ENCODE peak calls at places on chromosomes 1 and 21, in nine cellular contexts. Y is uterus, G is IMR-90, Z is heart left ventricle, O is body of pancreas, R is tibial nerve, U is adrenal gland, S is GM12878, L is testis. K is an unnamed sample.

GRCh38 chr1:176193023-176193422 is 14.1 kb downstream of the COP1 start:
- DNase-seq in R (no peak), G (no peak), Z (no peak), S (peak), L (no peak), U (no peak), Y (no peak), O (no peak), K (no peak)

GRCh38 chr1:158025576-158026230 is 32.3 kb downstream of the KIRREL1 start:
- DNase-seq in Y (no peak), L (no peak), O (no peak), R (no peak), S (no peak), U (no peak), Z (no peak), G (no peak), K (no peak)

GRCh38 chr1:185338719-185339622 is 21.9 kb upstream of the IVNS1ABP start:
- DNase-seq in U (peak), L (no peak), Y (no peak), S (peak), G (no peak), O (no peak), Z (peak), R (no peak), K (no peak)

GRCh38 chr1:66553846-66554245 is 19.9 kb downstream of the SGIP1 start:
- DNase-seq in G (peak), U (no peak), Y (no peak), R (no peak), Z (no peak), L (peak), S (no peak), O (no peak), K (no peak)

GRCh38 chr1:59178339-59178744 is 118.6 kb upstream of the FGGY start:
- DNase-seq in R (no peak), Y (peak), G (peak), U (peak), S (no peak), Z (peak), L (peak), O (peak), K (no peak)

GRCh38 chr1:94061513-94062443 is 59.2 kb downstream of the ABCA4 start:
- DNase-seq in Y (peak), S (no peak), Z (peak), O (peak), L (peak), U (peak), R (peak), G (peak), K (peak)

GRCh38 chr1:222790520-222790919 is 24.3 kb upstream of the DISP1 start:
- DNase-seq in Z (no peak), U (no peak), Y (no peak), S (no peak), G (no peak), O (no peak), L (no peak), R (no peak), K (no peak)

GRCh38 chr1:4494558-4494957 is 159.9 kb upstream of the AJAP1 start:
- DNase-seq in Y (no peak), O (peak), Z (no peak), S (no peak), U (no peak), G (no peak), R (no peak), L (no peak), K (no peak)

GRCh38 chr1:207839083-207839413 is 71.9 kb downstream of the CD34 start:
- DNase-seq in G (no peak), Y (no peak), O (no peak), R (no peak), Z (no peak), S (no peak), L (no peak), U (no peak), K (no peak)

GRCh38 chr1:216306830-216307229 is 116.4 kb downstream of the USH2A start:
- DNase-seq in S (no peak), R (no peak), U (no peak), Z (no peak), O (no peak), G (no peak), Y (no peak), L (no peak), K (no peak)

GRCh38 chr1:110383311-110383990 is 7.4 kb downstream of the SLC16A4 start:
- DNase-seq in G (no peak), O (no peak), Y (no peak), U (no peak), S (no peak), L (no peak), R (no peak), Z (no peak), K (peak)

GRCh38 chr1:64861611-64862010 is 104.7 kb downstream of the JAK1 start:
- DNase-seq in L (peak), R (no peak), Y (no peak), Z (no peak), G (peak), S (no peak), U (peak), O (no peak), K (peak)

GRCh38 chr21:45513741-45514310 is 28.4 kb downstream of the SLC19A1 start:
- DNase-seq in Y (no peak), G (no peak), U (no peak), L (no peak), S (no peak), R (no peak), Z (no peak), O (no peak), K (no peak)

GRCh38 chr1:166538646-166539045 is 300.6 kb upstream of the POGK start:
- DNase-seq in L (no peak), R (no peak), Y (no peak), S (no peak), O (no peak), U (no peak), Z (no peak), G (no peak), K (no peak)

GRCh38 chr1:64948216-64948615 is 18.1 kb downstream of the JAK1 start:
- DNase-seq in O (no peak), Y (no peak), U (no peak), Z (no peak), R (no peak), S (no peak), G (no peak), L (no peak), K (no peak)

GRCh38 chr1:116488052-116488451 is 82.8 kb downstream of the CD58 start:
- DNase-seq in R (no peak), G (no peak), Z (no peak), S (no peak), Y (no peak), L (no peak), O (no peak), U (no peak), K (no peak)

GRCh38 chr1:116460261-116460660 is 87.2 kb downstream of the ATP1A1 start:
- DNase-seq in G (no peak), Z (no peak), L (no peak), R (no peak), O (no peak), S (no peak), U (no peak), Y (no peak), K (no peak)

GRCh38 chr1:51058863-51059262 is 43.2 kb upstream of the C1orf185 start:
- DNase-seq in G (peak), Z (no peak), R (no peak), Y (no peak), U (no peak), S (peak), L (no peak), O (no peak), K (peak)

GRCh38 chr1:211133841-211134669 is at the start of gene KCNH1:
- DNase-seq in G (peak), R (peak), O (peak), Y (peak), S (peak), U (peak), L (peak), Z (peak), K (peak)

GRCh38 chr1:201608635-201609395 is 69.9 kb downstream of the NAV1 start:
- DNase-seq in Z (no peak), R (no peak), S (no peak), G (peak), U (no peak), O (no peak), Y (no peak), L (peak), K (no peak)

GRCh38 chr1:1889847-1890505 is 911 bp downstream of the GNB1 start:
- DNase-seq in R (no peak), G (peak), Z (peak), Y (no peak), S (no peak), U (peak), O (no peak), L (peak), K (peak)

GRCh38 chr1:36492491-36492890 is 9.8 kb upstream of the CSF3R start:
- DNase-seq in Y (no peak), Z (no peak), S (no peak), O (no peak), U (no peak), L (no peak), G (no peak), R (no peak), K (peak)

GRCh38 chr1:213820362-213821149 is 167.2 kb upstream of the PROX1 start:
- DNase-seq in Z (no peak), O (peak), G (no peak), S (no peak), U (no peak), R (no peak), Y (no peak), L (no peak), K (no peak)

GRCh38 chr1:174077755-174078490 is 55.8 kb upstream of the RC3H1 start:
- DNase-seq in L (peak), O (no peak), Z (no peak), S (no peak), U (no peak), R (no peak), Y (no peak), G (no peak), K (no peak)

GRCh38 chr1:171257207-171258052 is 9.1 kb downstream of the FMO1 start:
- DNase-seq in U (peak), O (peak), S (no peak), Z (no peak), G (no peak), Y (peak), R (peak), L (peak), K (peak)

GRCh38 chr1:220255204-220255603 is 17.0 kb downstream of the RAB3GAP2 start:
- DNase-seq in R (no peak), U (no peak), Z (no peak), O (no peak), G (no peak), S (no peak), L (no peak), Y (no peak), K (no peak)

GRCh38 chr1:99481391-99481996 is 164.4 kb upstream of the PALMD start:
- DNase-seq in Z (no peak), O (peak), G (peak), Y (peak), R (no peak), L (peak), S (no peak), U (peak), K (peak)

GRCh38 chr1:2322593-2323295 is 68.6 kb downstream of the MORN1 start:
- DNase-seq in S (no peak), Z (no peak), L (no peak), U (no peak), O (peak), R (no peak), G (no peak), Y (peak), K (no peak)

GRCh38 chr21:42892931-42893660 is at the start of gene NDUFV3:
- DNase-seq in G (peak), O (peak), S (peak), Z (peak), L (peak), U (peak), Y (peak), R (peak), K (peak)
- TF ChIP-seq POLR2A in G (peak), O (peak), S (peak), Z (peak), L (peak), U (peak), Y (peak), R (peak), K (peak)

DNA sequence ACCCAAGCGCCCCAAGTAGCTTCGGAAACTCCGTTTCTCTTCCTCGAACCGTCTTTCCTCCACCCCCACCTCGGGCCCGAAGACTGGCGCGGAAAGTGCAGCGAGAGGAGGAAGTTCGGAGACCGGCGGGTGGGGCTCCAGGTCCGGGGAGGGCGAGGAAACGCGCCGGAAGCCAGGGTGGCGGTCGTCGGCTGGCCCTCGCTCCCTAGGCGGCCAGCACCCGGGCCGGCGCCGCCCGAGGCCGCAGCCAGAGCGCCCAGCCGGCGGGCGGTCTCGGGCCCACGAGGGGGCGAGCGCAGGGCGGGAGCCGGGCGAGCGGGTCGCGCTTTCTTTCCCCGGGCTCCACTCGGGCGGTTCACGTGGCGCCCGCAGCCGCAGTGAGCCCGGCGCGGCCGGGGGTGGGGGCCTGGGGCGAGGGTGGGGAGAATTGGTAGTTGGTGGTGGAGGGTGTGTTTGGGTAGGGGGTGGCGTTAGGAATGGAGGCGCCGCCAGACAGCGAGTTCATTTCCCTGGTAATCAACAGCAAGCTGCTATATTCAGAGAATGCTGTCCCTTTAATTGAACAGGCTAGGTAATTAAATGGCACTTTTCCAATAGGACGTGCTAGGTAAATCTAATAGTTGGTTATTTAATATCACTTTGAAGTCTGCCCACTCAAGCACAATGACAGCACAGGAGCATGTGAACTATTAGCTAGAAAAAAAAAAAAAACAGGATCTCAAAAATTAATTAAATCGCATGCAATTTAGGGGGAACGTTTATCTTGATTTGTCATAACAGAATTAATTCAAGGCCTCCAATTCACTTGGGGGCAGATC is 6.7 kb downstream of the LMO4 start:
- DNase-seq in Z (peak), O (peak), R (peak), G (peak), Y (peak), L (peak), S (no peak), U (peak), K (peak)
- TF ChIP-seq POLR2A in Z (no peak), O (peak), R (no peak), G (no peak), Y (no peak), L (no peak), S (peak), U (no peak), K (no peak)

DNA sequence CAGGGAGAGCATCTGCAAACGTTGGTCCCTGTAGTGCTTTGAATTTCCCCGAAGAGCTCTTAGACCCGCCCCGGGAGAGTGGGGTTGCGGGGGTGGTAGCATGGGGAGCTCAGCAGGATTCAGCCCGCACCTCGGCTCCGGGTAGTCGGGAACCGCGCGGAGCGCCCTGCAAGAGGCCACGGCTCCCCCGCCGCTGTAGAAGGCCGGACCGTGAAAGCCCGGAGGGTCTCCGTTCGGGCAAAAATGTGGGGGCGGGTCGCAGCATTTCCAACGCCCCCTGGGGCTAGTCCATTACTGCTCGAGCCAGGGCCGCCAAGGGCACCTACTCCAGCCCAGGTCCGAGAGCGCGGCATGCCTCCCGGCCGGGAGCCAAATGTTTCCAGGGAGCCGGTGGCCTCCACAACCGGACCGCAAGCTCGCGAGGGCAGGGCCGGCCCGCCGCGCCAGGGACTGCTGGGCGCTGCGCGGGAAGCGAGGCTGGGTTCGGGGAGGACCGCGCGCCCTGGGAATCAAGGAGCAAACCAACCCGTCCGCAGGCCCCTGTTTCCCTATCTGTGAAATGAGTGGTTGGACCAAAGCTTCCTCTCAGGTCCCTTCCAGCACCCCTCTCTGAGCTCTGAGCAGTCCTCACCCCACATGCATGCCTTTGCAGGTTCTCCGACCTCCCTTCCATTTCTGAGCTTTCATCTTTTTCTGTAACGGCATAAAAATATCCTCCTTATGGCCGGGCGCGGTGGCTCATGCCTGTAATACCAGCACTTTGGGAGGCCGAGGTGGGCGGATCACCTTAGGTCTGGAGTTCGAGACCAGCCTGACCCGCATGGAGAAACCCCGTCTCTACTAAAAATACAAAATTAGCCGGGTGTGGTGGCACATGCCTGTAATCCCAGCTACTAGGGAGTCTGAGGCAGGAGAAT is 777 bp upstream of the TMEM63A start:
- DNase-seq in R (peak), U (peak), Z (peak), S (no peak), G (peak), Y (peak), L (peak), O (peak), K (peak)
- TF ChIP-seq POLR2A in R (no peak), U (no peak), Z (no peak), S (no peak), G (no peak), Y (no peak), L (no peak), O (no peak), K (no peak)

GRCh38 chr1:167620002-167620401 is 10.0 kb upstream of the RCSD1 start:
- DNase-seq in Z (no peak), Y (no peak), S (no peak), R (no peak), O (no peak), G (no peak), U (no peak), L (no peak), K (no peak)
- TF ChIP-seq POLR2A in Z (no peak), Y (no peak), S (no peak), R (no peak), O (no peak), G (no peak), U (no peak), L (no peak), K (no peak)

GRCh38 chr1:234638832-234639799 is 29.1 kb upstream of the IRF2BP2 start:
- DNase-seq in S (no peak), L (no peak), Z (no peak), Y (no peak), G (peak), O (peak), U (no peak), R (no peak), K (no peak)
- TF ChIP-seq POLR2A in S (no peak), L (no peak), Z (no peak), Y (no peak), G (no peak), O (no peak), U (no peak), R (no peak), K (no peak)

GRCh38 chr1:68497358-68497698 is 446 bp upstream of the DEPDC1 start:
- DNase-seq in G (no peak), O (no peak), R (no peak), Z (no peak), L (no peak), S (no peak), Y (no peak), U (no peak), K (no peak)

GRCh38 chr1:68495968-68496679 is 758 bp downstream of the DEPDC1 start:
- DNase-seq in O (no peak), Z (no peak), U (no peak), R (no peak), G (no peak), Y (no peak), S (no peak), L (no peak), K (peak)

GRCh38 chr1:68495532-68495931 is 1.4 kb downstream of the DEPDC1 start:
- DNase-seq in O (no peak), U (no peak), L (no peak), Y (no peak), S (no peak), R (no peak), G (no peak), Z (no peak), K (peak)

GRCh38 chr1:68493193-68493592 is 3.7 kb downstream of the DEPDC1 start:
- DNase-seq in S (no peak), O (no peak), R (no peak), L (no peak), U (no peak), Z (no peak), Y (no peak), G (no peak), K (no peak)

GRCh38 chr1:68496680-68497357 is at the start of gene DEPDC1:
- DNase-seq in R (peak), G (peak), Y (peak), Z (peak), S (peak), L (peak), O (peak), U (peak), K (peak)
- TF ChIP-seq POLR2A in R (no peak), G (no peak), Y (no peak), Z (no peak), S (peak), L (no peak), O (peak), U (no peak), K (peak)

K was measured in erythroblast.